ENCODE peak calls at places on chromosome X, in four cellular contexts. T is K562, I is HL-60, V is GM12878. W is an unnamed sample.

GRCh38 chrX:13569479-13570244 is at the start of gene EGFL6:
- DNase-seq in T (no peak), I (no peak), V (no peak), W (peak)

GRCh38 chrX:79270401-79270800 is 96.7 kb downstream of the ITM2A start:
- DNase-seq in T (no peak), I (peak), V (peak), W (no peak)

GRCh38 chrX:29478336-29479069 is 736.9 kb upstream of the MAGEB2 start:
- DNase-seq in T (peak), I (peak), V (peak), W (no peak)

GRCh38 chrX:1392376-1393130 is 640 bp upstream of the SLC25A6 start:
- DNase-seq in T (peak), I (peak), V (no peak), W (peak)

GRCh38 chrX:104280609-104281008 is 25.9 kb upstream of the ESX1 start:
- DNase-seq in T (no peak), I (no peak), V (no peak), W (no peak)

GRCh38 chrX:129606918-129607317 is 47.8 kb downstream of the APLN start:
- DNase-seq in T (peak), I (peak), V (peak), W (peak)

GRCh38 chrX:132718411-132718810 is 229.6 kb upstream of the MBNL3 start:
- DNase-seq in T (no peak), I (no peak), V (no peak), W (no peak)

GRCh38 chrX:40278340-40279090 is 180.8 kb upstream of the BCOR start:
- DNase-seq in T (no peak), I (no peak), V (no peak), W (no peak)

GRCh38 chrX:20354505-20354904 is 87.8 kb upstream of the RPS6KA3 start:
- DNase-seq in T (no peak), I (no peak), V (no peak), W (no peak)

GRCh38 chrX:113947548-113947947 is 636.3 kb upstream of the HTR2C start:
- DNase-seq in T (peak), I (no peak), V (no peak), W (no peak)

GRCh38 chrX:50971390-50971789 is 60.9 kb downstream of the BMP15 start:
- DNase-seq in T (no peak), I (no peak), V (no peak), W (no peak)

GRCh38 chrX:20547649-20548051 is 280.9 kb upstream of the RPS6KA3 start:
- DNase-seq in T (no peak), I (no peak), V (no peak), W (no peak)

GRCh38 chrX:127306262-127306661 is 486.7 kb downstream of the PRR32 start:
- DNase-seq in T (no peak), I (no peak), V (no peak), W (no peak)
- TF ChIP-seq SPI1 in T (no peak), I (no peak), V (no peak), W (no peak)

GRCh38 chrX:31353095-31353494 is 281.3 kb upstream of the FTHL17 start:
- DNase-seq in T (no peak), I (no peak), V (no peak), W (no peak)
- TF ChIP-seq SPI1 in T (no peak), I (no peak), V (no peak), W (no peak)

GRCh38 chrX:24285082-24285481 is 28.8 kb downstream of the SUPT20HL2 start:
- DNase-seq in T (no peak), I (peak), V (no peak), W (no peak)

GRCh38 chrX:24277405-24277804 is 36.5 kb downstream of the SUPT20HL2 start:
- DNase-seq in T (no peak), I (no peak), V (no peak), W (no peak)

GRCh38 chrX:24283122-24283789 is 30.6 kb downstream of the SUPT20HL2 start:
- DNase-seq in T (no peak), I (no peak), V (no peak), W (no peak)

DNA sequence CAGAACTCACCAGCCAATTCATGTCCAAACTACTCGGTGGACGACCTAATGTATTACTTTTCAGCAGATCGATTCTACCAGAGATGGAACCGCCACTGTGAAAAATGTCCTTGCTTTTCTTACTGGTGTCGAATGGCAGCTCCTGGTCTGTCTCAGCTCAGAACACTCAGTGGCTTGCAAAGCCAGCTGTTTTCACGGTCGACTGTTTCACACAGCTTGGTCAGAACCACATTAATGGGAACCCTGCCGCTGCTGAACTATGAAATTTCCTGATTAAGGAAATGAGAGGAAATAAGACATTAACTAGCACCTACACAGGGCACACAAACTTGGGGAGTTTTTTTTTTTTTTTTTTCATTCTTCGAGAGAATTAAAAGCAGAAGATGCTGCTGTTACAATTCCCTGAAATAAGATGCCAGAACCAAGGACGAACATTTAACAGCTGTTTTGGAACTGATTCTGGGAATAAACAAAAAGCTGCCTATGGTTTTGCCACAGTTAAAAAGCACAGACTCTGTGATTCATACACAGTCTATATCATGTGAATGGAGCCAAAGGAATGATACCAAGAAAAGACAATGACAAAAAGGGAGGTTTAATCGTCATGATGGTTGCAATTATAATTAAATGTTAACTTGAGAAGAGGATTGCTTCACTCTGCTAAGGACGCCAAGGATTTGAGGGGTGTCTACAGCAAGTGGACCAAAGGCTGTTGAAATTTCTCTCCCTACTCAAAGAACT is 31.3 kb downstream of the SUPT20HL2 start:
- DNase-seq in T (no peak), I (no peak), V (no peak), W (no peak)
- TF ChIP-seq SPI1 in T (no peak), I (no peak), V (no peak), W (no peak)

GRCh38 chrX:140434347-140434746 is 70.5 kb downstream of the SOX3 start:
- DNase-seq in T (no peak), I (no peak), V (no peak), W (no peak)
- TF ChIP-seq SPI1 in T (no peak), I (no peak), V (no peak), W (no peak)

DNA sequence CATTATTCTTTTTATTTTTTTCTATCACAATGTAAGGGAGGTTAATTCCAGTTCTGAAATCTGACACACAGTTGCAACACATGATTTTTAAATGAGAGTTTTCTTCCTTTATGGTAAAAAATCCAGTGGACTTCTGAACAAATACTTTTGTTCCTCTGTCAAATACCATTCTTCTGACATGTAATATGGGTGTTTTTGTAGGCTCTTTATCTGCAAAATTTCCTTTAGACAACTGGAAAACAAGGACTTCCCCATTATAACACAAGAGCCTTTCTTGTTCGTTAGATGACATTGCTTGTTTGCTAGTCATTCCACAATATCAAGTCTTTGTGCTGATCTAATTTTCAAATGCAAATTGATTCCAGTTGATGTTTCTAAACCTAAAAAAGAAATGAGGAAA is 7.7 kb downstream of the FANCB start:
- DNase-seq in T (no peak), I (no peak), V (no peak), W (no peak)
- TF ChIP-seq SPI1 in T (no peak), I (no peak), V (no peak), W (no peak)

DNA sequence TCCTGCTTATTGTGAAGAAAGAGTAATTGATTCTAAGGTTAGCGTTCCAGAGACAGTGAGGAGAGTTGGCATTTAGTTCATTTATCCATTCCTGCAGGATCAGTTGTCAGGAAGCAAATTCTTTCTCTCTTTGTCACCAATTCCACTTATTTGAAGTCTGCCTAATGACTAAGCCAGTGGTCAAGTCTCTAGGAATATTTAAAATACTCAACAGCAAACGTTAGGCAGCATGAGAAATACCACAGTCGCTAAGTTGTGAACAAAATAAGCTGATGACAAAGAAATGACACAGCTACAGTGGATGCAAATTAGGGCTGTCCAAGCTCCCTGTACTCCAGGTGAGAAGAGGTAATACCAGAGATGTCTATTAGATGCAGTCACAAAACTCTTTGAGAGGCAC is 6.6 kb upstream of the MAGEB17 start:
- DNase-seq in T (no peak), I (no peak), V (no peak), W (no peak)
- TF ChIP-seq SPI1 in T (no peak), I (no peak), V (no peak), W (no peak)

DNA sequence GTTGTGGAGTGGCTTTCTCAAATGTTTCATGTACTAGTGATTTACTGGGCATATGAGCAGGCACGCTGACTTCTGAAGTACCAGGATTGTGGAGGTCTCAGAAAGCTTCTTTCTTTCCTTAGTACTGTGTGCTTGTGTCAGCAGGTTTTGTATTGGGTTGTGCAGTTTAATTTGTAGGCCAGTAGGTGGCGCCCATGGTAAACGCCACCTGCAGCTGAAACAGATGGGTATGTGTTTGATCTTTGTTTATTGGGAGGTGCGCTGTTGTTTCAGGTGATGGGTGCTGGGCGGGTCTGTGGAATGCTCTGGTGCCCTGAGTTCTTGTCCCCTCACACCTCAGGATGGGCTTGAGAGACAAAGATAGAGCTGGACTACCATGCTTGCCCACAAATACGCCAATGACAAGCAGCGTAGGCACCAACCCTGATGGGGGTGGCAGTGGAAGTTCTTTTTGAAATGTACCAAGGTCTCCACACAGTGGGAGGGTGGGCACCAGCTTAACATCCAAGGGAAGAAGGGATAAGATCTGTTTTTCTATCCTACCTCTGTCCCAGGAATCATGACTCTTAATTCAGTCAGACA is 141.5 kb downstream of the RPS6KA6 start:
- DNase-seq in T (peak), I (peak), V (no peak), W (no peak)
- TF ChIP-seq SPI1 in T (no peak), I (no peak), V (no peak), W (no peak)

GRCh38 chrX:116873678-116874077 is 410.9 kb upstream of the CT83 start:
- DNase-seq in T (no peak), I (no peak), V (no peak), W (no peak)

DNA sequence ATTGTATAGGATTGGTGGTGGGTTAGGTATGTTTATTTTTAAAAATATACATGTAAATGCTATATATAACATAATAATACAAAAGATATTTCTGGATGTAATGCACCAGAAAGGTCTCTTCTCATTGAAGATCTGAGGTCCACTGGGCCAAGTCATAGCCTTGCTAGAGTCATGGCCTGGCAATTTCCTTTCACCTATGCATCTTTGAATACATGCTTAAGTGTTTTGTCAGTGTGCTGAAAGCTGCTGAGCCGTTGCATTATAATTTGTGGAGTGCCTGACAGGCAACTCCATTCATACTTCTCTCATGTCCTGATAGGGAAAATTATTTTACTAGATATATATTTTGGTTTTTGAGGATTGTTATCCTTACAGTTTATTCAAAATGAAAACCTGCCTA is 410.2 kb upstream of the CT83 start:
- DNase-seq in T (no peak), I (no peak), V (no peak), W (no peak)
- TF ChIP-seq SPI1 in T (no peak), I (no peak), V (no peak), W (no peak)

DNA sequence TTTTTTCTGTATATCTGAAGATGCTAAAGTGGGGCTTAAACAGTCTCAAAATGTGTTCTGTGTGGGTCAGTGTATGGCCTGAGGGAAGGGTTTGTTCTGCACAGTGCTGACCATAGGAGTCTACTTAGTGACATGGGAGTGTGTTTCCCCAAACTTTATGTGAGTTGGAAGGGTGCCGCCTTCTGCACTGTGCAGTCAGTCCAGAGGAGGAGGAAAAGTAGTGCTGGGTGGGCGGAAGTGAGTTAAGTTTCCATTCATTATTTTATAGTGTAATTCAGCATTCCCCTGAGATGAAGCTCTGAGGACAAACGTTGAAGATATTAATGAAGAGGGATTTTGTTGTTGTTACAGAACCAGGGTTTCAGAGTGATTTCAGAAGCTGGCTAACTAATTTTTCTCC is 2.9 kb downstream of the CHST7 start:
- DNase-seq in T (no peak), I (no peak), V (no peak), W (no peak)
- TF ChIP-seq SPI1 in T (no peak), I (no peak), V (no peak), W (no peak)

W was measured in GM12891.